ENCODE peak calls at places on chromosomes 6 and 20, in four cellular contexts. I is left lung, R is AG04450, N is psoas muscle. X is an unnamed sample. For H3K9me3, the result is how much of the 10 kb centered on the place peaks cover.

GRCh38 chr6:154509421-154510143 is 903 bp downstream of the CNKSR3 start:
- DNase-seq in I (peak), R (no peak), N (peak), X (no peak)

GRCh38 chr6:39224523-39225182 is 4.6 kb downstream of the KCNK5 start:
- DNase-seq in I (no peak), R (no peak), N (no peak), X (no peak)

GRCh38 chr6:129592516-129593232 is 117.3 kb downstream of the ARHGAP18 start:
- DNase-seq in I (no peak), R (no peak), N (no peak), X (no peak)

GRCh38 chr6:112337209-112337638 is 9.9 kb upstream of the RFPL4B start:
- DNase-seq in I (peak), R (peak), N (peak), X (no peak)

GRCh38 chr6:54800201-54800600 is 46.4 kb upstream of the FAM83B start:
- DNase-seq in I (no peak), R (no peak), N (no peak), X (no peak)

GRCh38 chr6:116568851-116569755 is 2.2 kb upstream of the RWDD1 start:
- DNase-seq in I (no peak), R (no peak), N (no peak), X (no peak)

GRCh38 chr6:26249959-26250805 is 114.8 kb upstream of the BTN3A2 start:
- DNase-seq in I (peak), R (no peak), N (no peak), X (peak)

GRCh38 chr6:161168281-161168891 is 105.5 kb downstream of the AGPAT4 start:
- DNase-seq in I (no peak), R (peak), N (peak), X (no peak)

GRCh38 chr20:44104807-44105517 is 82.0 kb downstream of the JPH2 start:
- DNase-seq in I (no peak), R (peak), N (no peak), X (no peak)

GRCh38 chr6:129555206-129555832 is 154.7 kb downstream of the ARHGAP18 start:
- DNase-seq in I (no peak), R (peak), N (no peak), X (no peak)

GRCh38 chr6:37177083-37177949 is 7.4 kb downstream of the PIM1 start:
- DNase-seq in I (no peak), R (no peak), N (no peak), X (no peak)

GRCh38 chr6:17725083-17725482 is 18.4 kb upstream of the NUP153 start:
- DNase-seq in I (no peak), R (no peak), N (no peak), X (no peak)

GRCh38 chr6:63764318-63764916 is 128.8 kb downstream of the PHF3 start:
- DNase-seq in I (no peak), R (peak), N (no peak), X (no peak)

GRCh38 chr6:148170286-148170685 is 172.4 kb upstream of the SASH1 start:
- DNase-seq in I (no peak), R (no peak), N (no peak), X (no peak)

GRCh38 chr6:79335133-79335674 is 100.7 kb upstream of the HMGN3 start:
- DNase-seq in I (no peak), R (no peak), N (no peak), X (no peak)

GRCh38 chr6:33508935-33509926 is 54.9 kb downstream of the ZBTB9 start:
- DNase-seq in I (no peak), R (no peak), N (no peak), X (no peak)

GRCh38 chr20:1661542-1662299 is 4.1 kb upstream of the SIRPG start:
- DNase-seq in I (no peak), R (no peak), N (no peak), X (no peak)

GRCh38 chr6:155439376-155439775 is 16.3 kb downstream of the NOX3 start:
- DNase-seq in I (no peak), R (no peak), N (no peak), X (no peak)

GRCh38 chr20:25989196-25989595 is 292.5 kb upstream of the ZNF337 start:
- DNase-seq in I (no peak), R (no peak), N (no peak), X (no peak)

GRCh38 chr20:45470262-45470931 is 844 bp downstream of the WFDC2 start:
- DNase-seq in I (peak), R (no peak), N (peak), X (no peak)

GRCh38 chr6:111985202-111985731 is 68.6 kb upstream of the CCN6 start:
- DNase-seq in I (no peak), R (peak), N (no peak), X (no peak)

GRCh38 chr6:45657243-45657642 is 279.5 kb upstream of the SUPT3H start:
- DNase-seq in I (no peak), R (no peak), N (no peak), X (no peak)

GRCh38 chr6:71289039-71289801 is 609 bp downstream of the OGFRL1 start:
- DNase-seq in I (peak), R (no peak), N (peak), X (peak)

GRCh38 chr20:32608664-32609015 is 23.5 kb upstream of the NOL4L start:
- DNase-seq in I (no peak), R (no peak), N (no peak), X (no peak)

GRCh38 chr20:37727957-37728634 is 34.3 kb downstream of the CTNNBL1 start:
- DNase-seq in I (no peak), R (no peak), N (no peak), X (no peak)

GRCh38 chr6:62980724-62981123 is 230.5 kb upstream of the FKBP1C start:
- DNase-seq in I (no peak), R (no peak), N (no peak), X (no peak)

GRCh38 chr6:36247691-36248090 is 22.2 kb upstream of the PNPLA1 start:
- DNase-seq in I (no peak), R (no peak), N (no peak), X (no peak)

GRCh38 chr6:111703723-111704122 is 98.0 kb upstream of the TRAF3IP2 start:
- DNase-seq in I (no peak), R (no peak), N (no peak), X (no peak)

GRCh38 chr20:44692932-44693476 is 22.2 kb upstream of the CCN5 start:
- DNase-seq in I (peak), R (peak), N (peak), X (no peak)

GRCh38 chr20:61980647-61981583 is 84.8 kb downstream of the TAF4 start:
- DNase-seq in I (peak), R (no peak), N (peak), X (no peak)

GRCh38 chr20:44253528-44253927 is 6.4 kb downstream of the GDAP1L1 start:
- DNase-seq in I (no peak), R (no peak), N (no peak), X (no peak)

GRCh38 chr6:144185133-144185836 is 35.0 kb downstream of the STX11 start:
- DNase-seq in I (no peak), R (no peak), N (no peak), X (no peak)

GRCh38 chr6:7262037-7262461 is 51.0 kb downstream of the SSR1 start:
- DNase-seq in I (peak), R (no peak), N (no peak), X (no peak)

GRCh38 chr6:44054635-44055559 is 72.4 kb downstream of the MRPL14 start:
- DNase-seq in I (no peak), R (no peak), N (no peak), X (no peak)

GRCh38 chr20:38065764-38066375 is 32.3 kb downstream of the RPRD1B start:
- DNase-seq in I (no peak), R (no peak), N (no peak), X (no peak)

GRCh38 chr20:63958471-63958870 is 2.3 kb upstream of the UCKL1 start:
- DNase-seq in I (no peak), R (no peak), N (no peak), X (no peak)

GRCh38 chr20:63958964-63959698 is 2.9 kb upstream of the UCKL1 start:
- DNase-seq in I (no peak), R (no peak), N (no peak), X (no peak)

GRCh38 chr20:63956664-63957003 is 418 bp upstream of the UCKL1 start:
- DNase-seq in I (no peak), R (no peak), N (no peak), X (no peak)

GRCh38 chr20:63957004-63957689 is 931 bp upstream of the UCKL1 start:
- DNase-seq in I (no peak), R (no peak), N (peak), X (peak)

GRCh38 chr20:63957690-63958441 is 1.6 kb upstream of the UCKL1 start:
- DNase-seq in I (no peak), R (no peak), N (no peak), X (no peak)
- H3K27ac ChIP-seq in I (peak), R (peak), N (peak), X (no peak)

GRCh38 chr6:1382331-1382882 is 7.0 kb upstream of the FOXF2 start:
- DNase-seq in I (no peak), R (no peak), N (no peak), X (no peak)

GRCh38 chr6:1384549-1385128 is 4.7 kb upstream of the FOXF2 start:
- DNase-seq in I (no peak), R (no peak), N (no peak), X (no peak)

GRCh38 chr6:1381397-1382330 is 7.7 kb upstream of the FOXF2 start:
- DNase-seq in I (no peak), R (no peak), N (peak), X (peak)

GRCh38 chr6:1383729-1384548 is 5.4 kb upstream of the FOXF2 start:
- DNase-seq in I (no peak), R (no peak), N (no peak), X (no peak)

GRCh38 chr6:1382883-1383728 is 6.3 kb upstream of the FOXF2 start:
- DNase-seq in I (no peak), R (no peak), N (no peak), X (no peak)
- H3K4me3 ChIP-seq in I (no peak), R (no peak), N (peak), X (no peak)

GRCh38 chr20:49282584-49283171 is 4.8 kb upstream of the ZNFX1 start:
- DNase-seq in I (no peak), R (no peak), N (no peak), X (no peak)

GRCh38 chr20:49283703-49284625 is 6.1 kb upstream of the ZNFX1 start:
- DNase-seq in I (no peak), R (no peak), N (no peak), X (no peak)

GRCh38 chr20:49281913-49282467 is 4.1 kb upstream of the ZNFX1 start:
- DNase-seq in I (no peak), R (no peak), N (no peak), X (no peak)

GRCh38 chr20:49284818-49285217 is 7.0 kb upstream of the ZNFX1 start:
- DNase-seq in I (no peak), R (no peak), N (no peak), X (no peak)

GRCh38 chr20:49283176-49283702 is 5.4 kb upstream of the ZNFX1 start:
- DNase-seq in I (no peak), R (no peak), N (no peak), X (no peak)
- H3K9me3 ChIP-seq in I (under half), R (under half), N (under half), X (half or more)

GRCh38 chr6:47240277-47240890 is 69.3 kb downstream of the TNFRSF21 start:
- DNase-seq in I (no peak), R (no peak), N (no peak), X (no peak)
- H3K27ac ChIP-seq in I (no peak), R (no peak), N (no peak), X (no peak)

GRCh38 chr6:88166901-88167624 is 916 bp upstream of the CNR1 start:
- DNase-seq in I (no peak), R (no peak), N (no peak), X (no peak)
- H3K4me3 ChIP-seq in I (peak), R (no peak), N (peak), X (no peak)